ENCODE peak calls at places on chromosomes 16 and 17, in four cellular contexts. G is stimulated activated CD4-positive, alpha-beta T cell treated with anti-CD3 and anti-CD28 coated beads, Interleukin-1b, Interleukin-23, amount 100 ng/mL, for 4 hours; X is MCF 10A; T is HT-29. U is an unnamed sample.

GRCh38 chr16:68247400-68247799 is 2.2 kb downstream of the PLA2G15 start:
- DNase-seq in G (no peak), X (no peak), T (no peak), U (no peak)

GRCh38 chr17:37490638-37491614 is 1.2 kb downstream of the DUSP14 start:
- DNase-seq in G (no peak), X (peak; percentile 92), T (peak; percentile 87), U (peak; percentile 8)

GRCh38 chr17:77565166-77565565 is 393.3 kb upstream of the TNRC6C start:
- DNase-seq in G (no peak), X (no peak), T (no peak), U (no peak)

GRCh38 chr17:16552637-16553045 is 16.4 kb downstream of the ZNF287 start:
- DNase-seq in G (no peak), X (no peak), T (no peak), U (no peak)

GRCh38 chr16:14307623-14308356 is 236.7 kb downstream of the MRTFB start:
- DNase-seq in G (no peak), X (peak; percentile 80), T (peak; percentile 25), U (no peak)

GRCh38 chr16:3864562-3864961 is 16.0 kb downstream of the CREBBP start:
- DNase-seq in G (no peak), X (no peak), T (no peak), U (no peak)

GRCh38 chr17:65558683-65559311 is 2.7 kb downstream of the AXIN2 start:
- DNase-seq in G (no peak), X (no peak), T (peak; percentile 47), U (no peak)

GRCh38 chr17:28347261-28347891 is 10.0 kb downstream of the POLDIP2 start:
- DNase-seq in G (no peak), X (peak; percentile 91), T (no peak), U (no peak)

GRCh38 chr17:61352408-61352770 is 47.3 kb upstream of the TBX2 start:
- DNase-seq in G (no peak), X (no peak), T (no peak), U (no peak)